ENCODE peak calls at places on chromosome 3, in nine cellular contexts. G, O, F, P, D, U, J, V and M are unnamed samples.

GRCh38 chr3:144652573-144652972 is 681.0 kb downstream of the DIPK2A start:
- DNase-seq in G (peak), O (no peak), F (no peak), P (no peak), D (no peak), U (no peak), J (no peak), V (no peak), M (no peak)

GRCh38 chr3:45943207-45943846 is at the start of gene CXCR6:
- DNase-seq in G (peak), O (peak), F (no peak), P (no peak), D (no peak), U (no peak), J (peak), V (no peak), M (peak)

GRCh38 chr3:172913911-172914730 is 163.6 kb downstream of the ECT2 start:
- DNase-seq in G (no peak), O (no peak), F (no peak), P (no peak), D (no peak), U (no peak), J (no peak), V (no peak), M (no peak)

GRCh38 chr3:35201221-35201620 is 438.1 kb upstream of the ARPP21 start:
- DNase-seq in G (no peak), O (no peak), F (no peak), P (no peak), D (no peak), U (no peak), J (no peak), V (no peak), M (no peak)

GRCh38 chr3:120071259-120071658 is 23.0 kb downstream of the GSK3B start:
- DNase-seq in G (no peak), O (no peak), F (no peak), P (no peak), D (no peak), U (no peak), J (no peak), V (no peak), M (no peak)

GRCh38 chr3:140421884-140422283 is 256.0 kb upstream of the TRIM42 start:
- DNase-seq in G (no peak), O (no peak), F (no peak), P (no peak), D (no peak), U (no peak), J (peak), V (no peak), M (no peak)

GRCh38 chr3:23161896-23162570 is 41.1 kb upstream of the UBE2E2 start:
- DNase-seq in G (peak), O (peak), F (no peak), P (no peak), D (no peak), U (no peak), J (peak), V (no peak), M (peak)

GRCh38 chr3:195015021-195015420 is 255.9 kb downstream of the XXYLT1 start:
- DNase-seq in G (no peak), O (no peak), F (no peak), P (no peak), D (no peak), U (no peak), J (peak), V (no peak), M (no peak)

GRCh38 chr3:42185044-42185443 is 80.9 kb downstream of the CCK start:
- DNase-seq in G (peak), O (peak), F (no peak), P (no peak), D (no peak), U (no peak), J (peak), V (peak), M (no peak)

GRCh38 chr3:161372321-161373260 is 1.3 kb upstream of the SPTSSB start:
- DNase-seq in G (no peak), O (peak), F (peak), P (peak), D (no peak), U (peak), J (peak), V (peak), M (no peak)

GRCh38 chr3:153099131-153099530 is 62.9 kb upstream of the RAP2B start:
- DNase-seq in G (no peak), O (no peak), F (no peak), P (no peak), D (no peak), U (no peak), J (no peak), V (no peak), M (no peak)

GRCh38 chr3:100458814-100459213 is 33.6 kb upstream of the TMEM45A start:
- DNase-seq in G (no peak), O (no peak), F (no peak), P (no peak), D (no peak), U (no peak), J (no peak), V (no peak), M (no peak)

GRCh38 chr3:4908066-4908768 is 71.0 kb upstream of the BHLHE40 start:
- DNase-seq in G (no peak), O (no peak), F (no peak), P (no peak), D (no peak), U (no peak), J (no peak), V (no peak), M (no peak)

GRCh38 chr3:39254806-39255449 is 24.9 kb downstream of the CX3CR1 start:
- DNase-seq in G (peak), O (peak), F (no peak), P (no peak), D (no peak), U (no peak), J (peak), V (peak), M (peak)

GRCh38 chr3:152835311-152836102 is 576 bp downstream of the P2RY1 start:
- DNase-seq in G (peak), O (peak), F (peak), P (peak), D (no peak), U (peak), J (peak), V (peak), M (no peak)

GRCh38 chr3:110414851-110415250 is 656.8 kb upstream of the NECTIN3 start:
- DNase-seq in G (peak), O (peak), F (no peak), P (no peak), D (no peak), U (no peak), J (peak), V (peak), M (peak)

GRCh38 chr3:22349445-22349844 is 598.4 kb upstream of the ZNF385D start:
- DNase-seq in G (no peak), O (no peak), F (no peak), P (no peak), D (no peak), U (no peak), J (no peak), V (no peak), M (no peak)

GRCh38 chr3:78163379-78163778 is 1123.5 kb downstream of the ROBO2 start:
- DNase-seq in G (no peak), O (no peak), F (no peak), P (no peak), D (no peak), U (no peak), J (no peak), V (no peak), M (no peak)

GRCh38 chr3:7171493-7171892 is 310.6 kb downstream of the GRM7 start:
- DNase-seq in G (no peak), O (no peak), F (no peak), P (no peak), D (no peak), U (no peak), J (no peak), V (no peak), M (no peak)

GRCh38 chr3:142896201-142896755 is 7.4 kb upstream of the PCOLCE2 start:
- DNase-seq in G (peak), O (peak), F (no peak), P (no peak), D (no peak), U (no peak), J (peak), V (peak), M (peak)

GRCh38 chr3:179473565-179473964 is 22.3 kb upstream of the GNB4 start:
- DNase-seq in G (no peak), O (no peak), F (no peak), P (no peak), D (no peak), U (no peak), J (no peak), V (no peak), M (no peak)

GRCh38 chr3:171933441-171933840 is 90.3 kb downstream of the TMEM212 start:
- DNase-seq in G (no peak), O (no peak), F (no peak), P (no peak), D (no peak), U (no peak), J (no peak), V (no peak), M (no peak)

GRCh38 chr3:28745904-28746617 is 397.4 kb upstream of the AZI2 start:
- DNase-seq in G (no peak), O (no peak), F (peak), P (no peak), D (no peak), U (no peak), J (no peak), V (no peak), M (no peak)

GRCh38 chr3:188526057-188526456 is 372.1 kb downstream of the LPP start:
- DNase-seq in G (peak), O (peak), F (no peak), P (no peak), D (no peak), U (peak), J (no peak), V (no peak), M (peak)
- TF ChIP-seq CTCF in G (no peak), O (no peak), F (no peak), P (no peak), D (no peak), U (no peak), J (no peak), V (no peak), M (peak)

GRCh38 chr3:176430244-176430893 is 766.9 kb downstream of the TBL1XR1 start:
- DNase-seq in G (peak), O (peak), F (no peak), P (no peak), D (no peak), U (peak), J (peak), V (peak), M (peak)
- TF ChIP-seq CTCF in G (peak), O (peak), F (peak), P (peak), D (no peak), U (peak), J (peak), V (peak), M (peak)

DNA sequence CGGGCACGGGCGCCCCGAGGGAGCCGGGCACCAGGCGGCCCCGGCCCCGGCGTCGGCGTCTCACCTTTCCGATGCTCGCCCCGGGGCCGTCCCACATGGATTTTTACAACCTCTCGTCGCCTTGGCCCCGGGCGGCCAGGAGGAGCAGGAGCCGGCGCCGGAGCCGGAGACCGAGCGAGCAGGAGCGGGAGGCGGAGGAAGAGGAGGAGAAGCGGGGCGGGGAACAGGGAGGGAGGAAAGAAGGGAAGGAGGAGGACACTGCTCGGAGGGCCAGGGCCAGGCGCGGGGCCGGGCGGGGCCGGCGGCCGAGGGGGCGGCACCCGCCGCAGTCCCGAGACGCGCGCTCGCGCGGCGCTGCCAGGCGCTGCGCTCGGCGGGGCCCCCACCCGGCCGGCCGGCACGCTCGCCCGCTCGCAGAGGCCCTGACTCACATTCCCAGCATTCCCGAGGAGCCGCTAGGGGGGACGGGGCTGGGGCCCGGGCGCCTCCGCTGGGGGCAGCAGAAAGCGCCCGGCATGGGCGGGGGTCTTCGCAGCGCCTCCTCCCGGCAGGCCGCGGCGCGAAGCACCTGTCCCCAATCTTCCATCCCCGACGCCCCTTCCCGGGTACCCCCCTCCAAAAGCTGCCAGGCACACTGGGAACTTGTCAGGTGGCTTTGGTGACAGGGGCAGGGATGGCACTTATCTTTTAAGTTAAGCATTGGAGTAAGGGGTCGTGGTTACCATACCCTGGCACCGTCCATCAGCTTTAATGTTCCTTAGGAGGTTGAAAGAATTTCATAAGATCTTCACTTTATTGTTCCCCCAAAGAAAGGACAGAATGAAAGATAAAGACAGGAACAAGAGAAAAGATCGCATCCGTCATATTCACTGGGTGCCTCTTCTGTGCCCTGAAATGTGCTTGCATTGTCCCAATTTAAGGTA is at the start of gene ERC2:
- DNase-seq in G (no peak), O (peak), F (peak), P (peak), D (no peak), U (peak), J (peak), V (peak), M (no peak)
- TF ChIP-seq CTCF in G (no peak), O (peak), F (no peak), P (no peak), D (no peak), U (peak), J (no peak), V (no peak), M (no peak)

DNA sequence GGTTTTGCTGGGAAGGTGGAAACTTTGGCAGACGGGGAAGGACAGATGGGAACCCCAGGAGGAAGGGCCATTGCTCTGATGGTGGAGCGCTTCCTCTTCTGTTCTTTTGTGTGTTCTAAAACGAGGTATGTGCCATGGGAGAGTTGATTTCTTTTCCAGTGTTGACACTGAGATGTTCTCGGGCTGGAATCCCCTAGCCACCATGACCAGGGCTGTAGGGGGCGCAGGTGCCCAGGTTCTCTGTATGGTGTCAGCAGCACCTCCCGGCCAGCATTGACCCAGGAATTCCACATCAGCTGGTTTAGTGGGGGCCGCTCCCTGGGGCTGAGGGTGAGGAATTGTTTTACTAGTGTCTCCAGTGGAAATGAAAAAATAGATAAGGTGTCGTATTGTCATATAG is 34.3 kb upstream of the ACAD9 start:
- DNase-seq in G (no peak), O (no peak), F (no peak), P (no peak), D (no peak), U (peak), J (no peak), V (no peak), M (no peak)
- TF ChIP-seq CTCF in G (no peak), O (no peak), F (no peak), P (no peak), D (no peak), U (no peak), J (peak), V (no peak), M (no peak)

GRCh38 chr3:96213393-96213792 is 601.0 kb upstream of the EPHA6 start:
- DNase-seq in G (no peak), O (peak), F (no peak), P (no peak), D (no peak), U (no peak), J (no peak), V (no peak), M (no peak)
- TF ChIP-seq CTCF in G (no peak), O (peak), F (no peak), P (no peak), D (no peak), U (no peak), J (no peak), V (no peak), M (no peak)

DNA sequence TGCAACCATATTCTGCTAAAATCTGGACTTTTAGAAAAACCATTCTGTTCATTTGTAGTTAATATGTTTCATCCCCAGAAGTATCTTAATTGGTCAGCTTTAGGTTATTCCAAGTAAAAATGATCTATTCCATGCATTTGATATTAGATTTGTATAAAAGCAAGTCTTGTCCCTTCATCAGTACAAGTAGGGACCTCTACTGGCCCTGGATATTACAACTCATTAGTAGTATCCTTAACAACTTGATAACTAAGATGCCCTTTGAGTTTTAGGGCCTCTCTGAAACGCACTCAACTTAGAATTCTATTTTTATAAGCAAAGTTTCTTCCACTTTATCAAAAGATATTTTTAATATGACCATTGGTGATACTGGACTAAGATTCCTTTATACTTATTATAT is 25.3 kb upstream of the SELENOT start:
- DNase-seq in G (no peak), O (peak), F (no peak), P (no peak), D (no peak), U (no peak), J (no peak), V (no peak), M (no peak)
- TF ChIP-seq CTCF in G (no peak), O (peak), F (no peak), P (no peak), D (no peak), U (no peak), J (peak), V (no peak), M (peak)